ENCODE peak calls at places on chromosomes 2 and 18, in four cellular contexts. One of them, this sample, is unnamed.

GRCh38 chr18:3151379-3152264 is 68.1 kb downstream of the MYOM1 start:
- DNase-seq in thoracic aorta: no peak
- DNase-seq in A172: peak; percentile 19
- DNase-seq in GM23248: peak; percentile 62
- DNase-seq in this sample: peak; percentile 36

GRCh38 chr2:176653856-176654443 is 384.7 kb downstream of the MTX2 start:
- DNase-seq in thoracic aorta: no peak
- DNase-seq in A172: peak; percentile 85
- DNase-seq in GM23248: peak; percentile 91
- DNase-seq in this sample: peak; percentile 36

GRCh38 chr2:145724499-145724898 is 1204.6 kb upstream of the ZEB2 start:
- DNase-seq in thoracic aorta: no peak
- DNase-seq in A172: no peak
- DNase-seq in GM23248: peak; percentile 44
- DNase-seq in this sample: no peak

GRCh38 chr2:192814376-192814775 is 619.6 kb upstream of the TMEFF2 start:
- DNase-seq in thoracic aorta: no peak
- DNase-seq in A172: no peak
- DNase-seq in GM23248: no peak
- DNase-seq in this sample: no peak

GRCh38 chr18:51537487-51537886 is 340.0 kb upstream of the MEX3C start:
- DNase-seq in thoracic aorta: no peak
- DNase-seq in A172: peak; percentile 24
- DNase-seq in GM23248: peak; percentile 0
- DNase-seq in this sample: no peak

GRCh38 chr2:209371407-209371806 is 52.4 kb upstream of the MAP2 start:
- DNase-seq in thoracic aorta: no peak
- DNase-seq in A172: no peak
- DNase-seq in GM23248: no peak
- DNase-seq in this sample: no peak

GRCh38 chr2:220334210-220334609 is 706.8 kb downstream of the SLC4A3 start:
- DNase-seq in thoracic aorta: no peak
- DNase-seq in A172: peak; percentile 85
- DNase-seq in GM23248: peak; percentile 22
- DNase-seq in this sample: no peak

GRCh38 chr18:77001979-77002378 is 130.6 kb downstream of the MBP start:
- DNase-seq in thoracic aorta: no peak
- DNase-seq in A172: no peak
- DNase-seq in GM23248: no peak
- DNase-seq in this sample: no peak

GRCh38 chr2:44548221-44549098 is 186.7 kb downstream of the CAMKMT start:
- DNase-seq in thoracic aorta: no peak
- DNase-seq in A172: no peak
- DNase-seq in GM23248: peak; percentile 34
- DNase-seq in this sample: no peak

GRCh38 chr2:237483018-237483731 is 3.9 kb upstream of the MLPH start:
- DNase-seq in thoracic aorta: no peak
- DNase-seq in A172: peak; percentile 81
- DNase-seq in GM23248: peak; percentile 79
- DNase-seq in this sample: no peak

GRCh38 chr2:156470975-156471583 is 34.9 kb downstream of the GPD2 start:
- DNase-seq in thoracic aorta: no peak
- DNase-seq in A172: no peak
- DNase-seq in GM23248: no peak
- DNase-seq in this sample: no peak

GRCh38 chr2:209619782-209620181 is 151.8 kb upstream of the UNC80 start:
- DNase-seq in thoracic aorta: no peak
- DNase-seq in A172: no peak
- DNase-seq in GM23248: no peak
- DNase-seq in this sample: no peak

GRCh38 chr2:127893494-127893893 is 7.7 kb upstream of the AMMECR1L start:
- DNase-seq in thoracic aorta: no peak
- DNase-seq in A172: no peak
- DNase-seq in GM23248: no peak
- DNase-seq in this sample: no peak